ENCODE peak calls at places on chromosomes 6 and 20, in eight cellular contexts. L, I, M, X, U, Z, A and C are unnamed samples.
A peak's percentile ranks its signal among the peaks of the same experiment; 100 is the strongest.

GRCh38 chr6:44537306-44538049 is 150.0 kb downstream of the CDC5L start:
- DNase-seq in L (no peak), I (no peak), M (no peak), X (no peak), U (no peak), Z (no peak), A (no peak), C (no peak)

GRCh38 chr6:52846002-52846401 is 5.4 kb upstream of the GSTA5 start:
- DNase-seq in L (no peak), I (no peak), M (no peak), X (no peak), U (no peak), Z (no peak), A (no peak), C (no peak)

GRCh38 chr6:142886431-142887170 is 58.4 kb downstream of the HIVEP2 start:
- DNase-seq in L (no peak), I (no peak), M (peak; percentile 91), X (no peak), U (no peak), Z (peak; percentile 57), A (no peak), C (no peak)

GRCh38 chr20:15564981-15565380 is 1008.3 kb downstream of the KIF16B start:
- DNase-seq in L (no peak), I (no peak), M (peak; percentile 10), X (no peak), U (no peak), Z (no peak), A (no peak), C (no peak)

GRCh38 chr6:84618046-84618752 is 146.2 kb downstream of the TBX18 start:
- DNase-seq in L (no peak), I (no peak), M (no peak), X (no peak), U (no peak), Z (peak; percentile 91), A (no peak), C (peak; percentile 48)

GRCh38 chr6:105892577-105893262 is 193.4 kb upstream of the PRDM1 start:
- DNase-seq in L (no peak), I (no peak), M (peak; percentile 76), X (no peak), U (no peak), Z (no peak), A (no peak), C (no peak)

GRCh38 chr6:87945966-87946365 is 101.7 kb upstream of the SPACA1 start:
- DNase-seq in L (no peak), I (no peak), M (no peak), X (no peak), U (no peak), Z (no peak), A (no peak), C (no peak)

GRCh38 chr6:108736832-108737231 is 111.4 kb upstream of the ARMC2 start:
- DNase-seq in L (no peak), I (peak; percentile 80), M (no peak), X (no peak), U (no peak), Z (peak; percentile 94), A (no peak), C (peak; percentile 63)

GRCh38 chr20:59159091-59159821 is 4.4 kb upstream of the ZNF831 start:
- DNase-seq in L (peak; percentile 81), I (no peak), M (no peak), X (no peak), U (no peak), Z (no peak), A (no peak), C (no peak)

GRCh38 chr20:64036346-64037198 is 590 bp downstream of the C20orf204 start:
- DNase-seq in L (no peak), I (no peak), M (no peak), X (no peak), U (no peak), Z (no peak), A (no peak), C (no peak)

GRCh38 chr6:84860493-84860892 is 96.1 kb upstream of the TBX18 start:
- DNase-seq in L (no peak), I (no peak), M (no peak), X (no peak), U (no peak), Z (no peak), A (no peak), C (no peak)

GRCh38 chr6:38153946-38154345 is 334.4 kb downstream of the ZFAND3 start:
- DNase-seq in L (no peak), I (no peak), M (no peak), X (no peak), U (no peak), Z (no peak), A (no peak), C (no peak)

GRCh38 chr20:1841554-1842140 is 53.6 kb upstream of the SIRPA start:
- DNase-seq in L (no peak), I (no peak), M (no peak), X (no peak), U (no peak), Z (peak; percentile 38), A (no peak), C (no peak)